ENCODE peak calls at places on chromosomes 1 and 21, in ten cellular contexts. One of them, this sample, is unnamed.

GRCh38 chr1:173406783-173407230 is 70.3 kb upstream of the PRDX6 start:
- DNase-seq in AML-193: no peak
- DNase-seq in LoVo: no peak
- DNase-seq in EH: no peak
- DNase-seq in HL-60: no peak
- DNase-seq in dorsolateral prefrontal cortex: no peak
- DNase-seq in Daoy: peak; percentile 39
- DNase-seq in NCI-H345: no peak
- DNase-seq in adipocyte: no peak
- DNase-seq in stimulated activated CD4-positive, alpha-beta T cell treated with anti-CD3 and anti-CD28 coated beads, Interleukin-4, amount 100 ng/mL, for 48 hours: no peak
- DNase-seq in this sample: no peak

GRCh38 chr1:113792986-113793385 is 19.3 kb downstream of the RSBN1 start:
- DNase-seq in adipocyte: peak; percentile 21
- DNase-seq in NCI-H345: no peak
- DNase-seq in dorsolateral prefrontal cortex: no peak
- DNase-seq in Daoy: no peak
- DNase-seq in AML-193: no peak
- DNase-seq in EH: peak; percentile 78
- DNase-seq in LoVo: no peak
- DNase-seq in HL-60: no peak
- DNase-seq in stimulated activated CD4-positive, alpha-beta T cell treated with anti-CD3 and anti-CD28 coated beads, Interleukin-4, amount 100 ng/mL, for 48 hours: no peak
- DNase-seq in this sample: no peak

GRCh38 chr1:159171254-159171687 is at the start of gene CADM3:
- DNase-seq in NCI-H345: peak; percentile 48
- DNase-seq in dorsolateral prefrontal cortex: peak; percentile 69
- DNase-seq in HL-60: no peak
- DNase-seq in Daoy: peak; percentile 20
- DNase-seq in adipocyte: no peak
- DNase-seq in EH: no peak
- DNase-seq in stimulated activated CD4-positive, alpha-beta T cell treated with anti-CD3 and anti-CD28 coated beads, Interleukin-4, amount 100 ng/mL, for 48 hours: no peak
- DNase-seq in LoVo: no peak
- DNase-seq in AML-193: no peak
- DNase-seq in this sample: no peak

GRCh38 chr21:46634966-46635323 is 529 bp upstream of the PRMT2 start:
- DNase-seq in stimulated activated CD4-positive, alpha-beta T cell treated with anti-CD3 and anti-CD28 coated beads, Interleukin-4, amount 100 ng/mL, for 48 hours: peak; percentile 26
- DNase-seq in EH: peak; percentile 89
- DNase-seq in adipocyte: peak; percentile 89
- DNase-seq in Daoy: peak; percentile 83
- DNase-seq in NCI-H345: peak; percentile 70
- DNase-seq in AML-193: peak; percentile 77
- DNase-seq in dorsolateral prefrontal cortex: no peak
- DNase-seq in HL-60: peak; percentile 71
- DNase-seq in LoVo: peak; percentile 65
- DNase-seq in this sample: no peak

GRCh38 chr1:34970829-34971228 is 14.3 kb downstream of the TMEM35B start:
- DNase-seq in adipocyte: no peak
- DNase-seq in Daoy: no peak
- DNase-seq in HL-60: no peak
- DNase-seq in EH: no peak
- DNase-seq in AML-193: no peak
- DNase-seq in NCI-H345: peak; percentile 7
- DNase-seq in stimulated activated CD4-positive, alpha-beta T cell treated with anti-CD3 and anti-CD28 coated beads, Interleukin-4, amount 100 ng/mL, for 48 hours: no peak
- DNase-seq in dorsolateral prefrontal cortex: no peak
- DNase-seq in LoVo: no peak
- DNase-seq in this sample: no peak

GRCh38 chr1:163337631-163338030 is 15.9 kb downstream of the NUF2 start:
- DNase-seq in AML-193: no peak
- DNase-seq in adipocyte: peak; percentile 36
- DNase-seq in stimulated activated CD4-positive, alpha-beta T cell treated with anti-CD3 and anti-CD28 coated beads, Interleukin-4, amount 100 ng/mL, for 48 hours: no peak
- DNase-seq in LoVo: no peak
- DNase-seq in HL-60: no peak
- DNase-seq in dorsolateral prefrontal cortex: no peak
- DNase-seq in NCI-H345: no peak
- DNase-seq in EH: peak; percentile 73
- DNase-seq in Daoy: no peak
- DNase-seq in this sample: no peak

GRCh38 chr21:25891596-25891995 is 156.8 kb downstream of the GABPA start:
- DNase-seq in HL-60: no peak
- DNase-seq in stimulated activated CD4-positive, alpha-beta T cell treated with anti-CD3 and anti-CD28 coated beads, Interleukin-4, amount 100 ng/mL, for 48 hours: no peak
- DNase-seq in LoVo: no peak
- DNase-seq in dorsolateral prefrontal cortex: no peak
- DNase-seq in AML-193: no peak
- DNase-seq in NCI-H345: no peak
- DNase-seq in EH: no peak
- DNase-seq in Daoy: no peak
- DNase-seq in adipocyte: no peak
- DNase-seq in this sample: no peak

GRCh38 chr21:35711661-35712060 is 348.7 kb downstream of the SETD4 start:
- DNase-seq in NCI-H345: no peak
- DNase-seq in adipocyte: no peak
- DNase-seq in stimulated activated CD4-positive, alpha-beta T cell treated with anti-CD3 and anti-CD28 coated beads, Interleukin-4, amount 100 ng/mL, for 48 hours: no peak
- DNase-seq in EH: no peak
- DNase-seq in LoVo: no peak
- DNase-seq in Daoy: no peak
- DNase-seq in AML-193: no peak
- DNase-seq in HL-60: no peak
- DNase-seq in dorsolateral prefrontal cortex: no peak
- DNase-seq in this sample: no peak

GRCh38 chr21:32930673-32931072 is 95.1 kb upstream of the OLIG2 start:
- DNase-seq in LoVo: no peak
- DNase-seq in dorsolateral prefrontal cortex: no peak
- DNase-seq in adipocyte: no peak
- DNase-seq in Daoy: no peak
- DNase-seq in stimulated activated CD4-positive, alpha-beta T cell treated with anti-CD3 and anti-CD28 coated beads, Interleukin-4, amount 100 ng/mL, for 48 hours: no peak
- DNase-seq in AML-193: no peak
- DNase-seq in EH: no peak
- DNase-seq in HL-60: no peak
- DNase-seq in NCI-H345: no peak
- DNase-seq in this sample: no peak

GRCh38 chr1:189921613-189922012 is 556.1 kb downstream of the BRINP3 start:
- DNase-seq in AML-193: no peak
- DNase-seq in stimulated activated CD4-positive, alpha-beta T cell treated with anti-CD3 and anti-CD28 coated beads, Interleukin-4, amount 100 ng/mL, for 48 hours: no peak
- DNase-seq in Daoy: no peak
- DNase-seq in NCI-H345: no peak
- DNase-seq in EH: no peak
- DNase-seq in dorsolateral prefrontal cortex: no peak
- DNase-seq in adipocyte: no peak
- DNase-seq in HL-60: no peak
- DNase-seq in LoVo: no peak
- DNase-seq in this sample: no peak

GRCh38 chr21:42032266-42032665 is 22.1 kb upstream of the ZBTB21 start:
- DNase-seq in EH: no peak
- DNase-seq in adipocyte: no peak
- DNase-seq in HL-60: no peak
- DNase-seq in stimulated activated CD4-positive, alpha-beta T cell treated with anti-CD3 and anti-CD28 coated beads, Interleukin-4, amount 100 ng/mL, for 48 hours: no peak
- DNase-seq in AML-193: no peak
- DNase-seq in dorsolateral prefrontal cortex: no peak
- DNase-seq in Daoy: no peak
- DNase-seq in LoVo: no peak
- DNase-seq in NCI-H345: no peak
- DNase-seq in this sample: no peak

GRCh38 chr1:151443846-151444790 is 15.2 kb downstream of the POGZ start:
- DNase-seq in stimulated activated CD4-positive, alpha-beta T cell treated with anti-CD3 and anti-CD28 coated beads, Interleukin-4, amount 100 ng/mL, for 48 hours: peak; percentile 61
- DNase-seq in HL-60: peak; percentile 27
- DNase-seq in AML-193: peak; percentile 62
- DNase-seq in adipocyte: peak; percentile 93
- DNase-seq in NCI-H345: peak; percentile 86
- DNase-seq in Daoy: peak; percentile 79
- DNase-seq in dorsolateral prefrontal cortex: no peak
- DNase-seq in EH: peak; percentile 88
- DNase-seq in LoVo: peak; percentile 80
- DNase-seq in this sample: no peak

GRCh38 chr1:186682721-186683120 is 2.5 kb upstream of the PTGS2 start:
- DNase-seq in Daoy: no peak
- DNase-seq in adipocyte: peak; percentile 78
- DNase-seq in HL-60: no peak
- DNase-seq in dorsolateral prefrontal cortex: no peak
- DNase-seq in EH: peak; percentile 41
- DNase-seq in LoVo: no peak
- DNase-seq in NCI-H345: no peak
- DNase-seq in stimulated activated CD4-positive, alpha-beta T cell treated with anti-CD3 and anti-CD28 coated beads, Interleukin-4, amount 100 ng/mL, for 48 hours: no peak
- DNase-seq in AML-193: peak; percentile 6
- DNase-seq in this sample: no peak

GRCh38 chr1:244297616-244298015 is 154.1 kb downstream of the ADSS2 start:
- DNase-seq in EH: no peak
- DNase-seq in NCI-H345: no peak
- DNase-seq in adipocyte: no peak
- DNase-seq in stimulated activated CD4-positive, alpha-beta T cell treated with anti-CD3 and anti-CD28 coated beads, Interleukin-4, amount 100 ng/mL, for 48 hours: no peak
- DNase-seq in LoVo: no peak
- DNase-seq in Daoy: no peak
- DNase-seq in dorsolateral prefrontal cortex: no peak
- DNase-seq in AML-193: no peak
- DNase-seq in HL-60: no peak
- DNase-seq in this sample: no peak

GRCh38 chr1:89935235-89935634 is 59.7 kb upstream of the ZNF326 start:
- DNase-seq in stimulated activated CD4-positive, alpha-beta T cell treated with anti-CD3 and anti-CD28 coated beads, Interleukin-4, amount 100 ng/mL, for 48 hours: no peak
- DNase-seq in dorsolateral prefrontal cortex: peak; percentile 57
- DNase-seq in EH: no peak
- DNase-seq in NCI-H345: no peak
- DNase-seq in adipocyte: no peak
- DNase-seq in HL-60: no peak
- DNase-seq in LoVo: no peak
- DNase-seq in Daoy: no peak
- DNase-seq in AML-193: no peak
- DNase-seq in this sample: no peak

GRCh38 chr21:45051580-45052434 is 22.6 kb upstream of the ADARB1 start:
- DNase-seq in AML-193: no peak
- DNase-seq in dorsolateral prefrontal cortex: no peak
- DNase-seq in adipocyte: no peak
- DNase-seq in Daoy: no peak
- DNase-seq in stimulated activated CD4-positive, alpha-beta T cell treated with anti-CD3 and anti-CD28 coated beads, Interleukin-4, amount 100 ng/mL, for 48 hours: no peak
- DNase-seq in EH: no peak
- DNase-seq in HL-60: no peak
- DNase-seq in LoVo: no peak
- DNase-seq in NCI-H345: no peak
- DNase-seq in this sample: no peak

GRCh38 chr21:45615145-45615711 is 28.3 kb upstream of the PCBP3 start:
- DNase-seq in dorsolateral prefrontal cortex: peak; percentile 43
- DNase-seq in Daoy: peak; percentile 85
- DNase-seq in EH: peak; percentile 29
- DNase-seq in LoVo: no peak
- DNase-seq in NCI-H345: peak; percentile 25
- DNase-seq in adipocyte: no peak
- DNase-seq in AML-193: no peak
- DNase-seq in HL-60: no peak
- DNase-seq in stimulated activated CD4-positive, alpha-beta T cell treated with anti-CD3 and anti-CD28 coated beads, Interleukin-4, amount 100 ng/mL, for 48 hours: peak; percentile 72
- DNase-seq in this sample: peak; percentile 62

GRCh38 chr21:35211767-35212166 is 162.7 kb upstream of the RUNX1 start:
- DNase-seq in HL-60: no peak
- DNase-seq in EH: no peak
- DNase-seq in LoVo: no peak
- DNase-seq in stimulated activated CD4-positive, alpha-beta T cell treated with anti-CD3 and anti-CD28 coated beads, Interleukin-4, amount 100 ng/mL, for 48 hours: no peak
- DNase-seq in adipocyte: no peak
- DNase-seq in Daoy: no peak
- DNase-seq in NCI-H345: no peak
- DNase-seq in AML-193: no peak
- DNase-seq in dorsolateral prefrontal cortex: no peak
- DNase-seq in this sample: no peak

GRCh38 chr1:64343105-64343960 is 126.6 kb upstream of the CACHD1 start:
- DNase-seq in NCI-H345: peak; percentile 85
- DNase-seq in stimulated activated CD4-positive, alpha-beta T cell treated with anti-CD3 and anti-CD28 coated beads, Interleukin-4, amount 100 ng/mL, for 48 hours: no peak
- DNase-seq in HL-60: no peak
- DNase-seq in AML-193: no peak
- DNase-seq in adipocyte: peak; percentile 86
- DNase-seq in LoVo: peak; percentile 81
- DNase-seq in EH: peak; percentile 84
- DNase-seq in Daoy: peak; percentile 91
- DNase-seq in dorsolateral prefrontal cortex: no peak
- DNase-seq in this sample: no peak

GRCh38 chr1:113303252-113303651 is 87.1 kb upstream of the MAGI3 start:
- DNase-seq in HL-60: no peak
- DNase-seq in AML-193: no peak
- DNase-seq in Daoy: no peak
- DNase-seq in stimulated activated CD4-positive, alpha-beta T cell treated with anti-CD3 and anti-CD28 coated beads, Interleukin-4, amount 100 ng/mL, for 48 hours: no peak
- DNase-seq in LoVo: no peak
- DNase-seq in EH: no peak
- DNase-seq in NCI-H345: no peak
- DNase-seq in dorsolateral prefrontal cortex: no peak
- DNase-seq in adipocyte: no peak
- DNase-seq in this sample: no peak

GRCh38 chr1:154434346-154435075 is 29.4 kb downstream of the IL6R start:
- DNase-seq in adipocyte: no peak
- DNase-seq in stimulated activated CD4-positive, alpha-beta T cell treated with anti-CD3 and anti-CD28 coated beads, Interleukin-4, amount 100 ng/mL, for 48 hours: no peak
- DNase-seq in EH: no peak
- DNase-seq in AML-193: no peak
- DNase-seq in dorsolateral prefrontal cortex: no peak
- DNase-seq in NCI-H345: no peak
- DNase-seq in HL-60: no peak
- DNase-seq in LoVo: no peak
- DNase-seq in Daoy: no peak
- DNase-seq in this sample: no peak

GRCh38 chr1:162873671-162874666 is 13.0 kb upstream of the CCDC190 start:
- DNase-seq in stimulated activated CD4-positive, alpha-beta T cell treated with anti-CD3 and anti-CD28 coated beads, Interleukin-4, amount 100 ng/mL, for 48 hours: no peak
- DNase-seq in adipocyte: peak; percentile 74
- DNase-seq in HL-60: no peak
- DNase-seq in NCI-H345: no peak
- DNase-seq in AML-193: no peak
- DNase-seq in Daoy: peak; percentile 83
- DNase-seq in dorsolateral prefrontal cortex: no peak
- DNase-seq in EH: peak; percentile 91
- DNase-seq in LoVo: no peak
- DNase-seq in this sample: no peak

GRCh38 chr1:116382321-116382720 is 9.3 kb downstream of the ATP1A1 start:
- DNase-seq in EH: peak; percentile 46
- DNase-seq in NCI-H345: no peak
- DNase-seq in LoVo: no peak
- DNase-seq in HL-60: no peak
- DNase-seq in stimulated activated CD4-positive, alpha-beta T cell treated with anti-CD3 and anti-CD28 coated beads, Interleukin-4, amount 100 ng/mL, for 48 hours: no peak
- DNase-seq in Daoy: no peak
- DNase-seq in adipocyte: no peak
- DNase-seq in dorsolateral prefrontal cortex: no peak
- DNase-seq in AML-193: no peak
- DNase-seq in this sample: no peak

GRCh38 chr1:201736707-201737320 is 92.1 kb upstream of the IPO9 start:
- DNase-seq in dorsolateral prefrontal cortex: no peak
- DNase-seq in NCI-H345: no peak
- DNase-seq in LoVo: no peak
- DNase-seq in AML-193: no peak
- DNase-seq in Daoy: no peak
- DNase-seq in EH: no peak
- DNase-seq in HL-60: no peak
- DNase-seq in stimulated activated CD4-positive, alpha-beta T cell treated with anti-CD3 and anti-CD28 coated beads, Interleukin-4, amount 100 ng/mL, for 48 hours: no peak
- DNase-seq in adipocyte: no peak
- DNase-seq in this sample: no peak

GRCh38 chr21:45405819-45406762 is 1.1 kb downstream of the COL18A1 start:
- DNase-seq in stimulated activated CD4-positive, alpha-beta T cell treated with anti-CD3 and anti-CD28 coated beads, Interleukin-4, amount 100 ng/mL, for 48 hours: peak; percentile 12
- DNase-seq in Daoy: peak; percentile 38
- DNase-seq in dorsolateral prefrontal cortex: no peak
- DNase-seq in adipocyte: peak; percentile 71
- DNase-seq in NCI-H345: no peak
- DNase-seq in HL-60: no peak
- DNase-seq in AML-193: no peak
- DNase-seq in EH: peak; percentile 44
- DNase-seq in LoVo: no peak
- DNase-seq in this sample: no peak

GRCh38 chr1:96968582-96969378 is 247.2 kb downstream of the PTBP2 start:
- DNase-seq in stimulated activated CD4-positive, alpha-beta T cell treated with anti-CD3 and anti-CD28 coated beads, Interleukin-4, amount 100 ng/mL, for 48 hours: no peak
- DNase-seq in adipocyte: peak; percentile 76
- DNase-seq in EH: peak; percentile 54
- DNase-seq in NCI-H345: no peak
- DNase-seq in AML-193: no peak
- DNase-seq in HL-60: no peak
- DNase-seq in LoVo: no peak
- DNase-seq in dorsolateral prefrontal cortex: no peak
- DNase-seq in Daoy: no peak
- DNase-seq in this sample: no peak

GRCh38 chr1:221912230-221912629 is 170.3 kb upstream of the DUSP10 start:
- DNase-seq in HL-60: no peak
- DNase-seq in NCI-H345: no peak
- DNase-seq in stimulated activated CD4-positive, alpha-beta T cell treated with anti-CD3 and anti-CD28 coated beads, Interleukin-4, amount 100 ng/mL, for 48 hours: peak; percentile 7
- DNase-seq in AML-193: no peak
- DNase-seq in adipocyte: no peak
- DNase-seq in LoVo: no peak
- DNase-seq in EH: no peak
- DNase-seq in Daoy: peak; percentile 57
- DNase-seq in dorsolateral prefrontal cortex: no peak
- DNase-seq in this sample: no peak

GRCh38 chr1:46133181-46133658 is 791 bp upstream of the PIK3R3 start:
- DNase-seq in stimulated activated CD4-positive, alpha-beta T cell treated with anti-CD3 and anti-CD28 coated beads, Interleukin-4, amount 100 ng/mL, for 48 hours: no peak
- DNase-seq in NCI-H345: peak; percentile 92
- DNase-seq in LoVo: no peak
- DNase-seq in HL-60: no peak
- DNase-seq in adipocyte: no peak
- DNase-seq in dorsolateral prefrontal cortex: no peak
- DNase-seq in EH: no peak
- DNase-seq in AML-193: no peak
- DNase-seq in Daoy: no peak
- DNase-seq in this sample: peak; percentile 56